ENCODE peak calls at places on chromosomes 11 and 22, in ten cellular contexts. V, G, J, R, W, E, K, N, U and X are unnamed samples.

GRCh38 chr11:2929880-2930704 is 872 bp upstream of the PHLDA2 start:
- DNase-seq in K (peak; percentile 73), U (peak; percentile 31), J (no peak), E (no peak), R (no peak), V (no peak), W (peak; percentile 63), N (peak; percentile 48), G (peak; percentile 58), X (peak; percentile 84)

GRCh38 chr11:6411594-6412031 is 7.3 kb downstream of the APBB1 start:
- DNase-seq in N (no peak), W (no peak), G (no peak), E (no peak), U (no peak), R (no peak), J (no peak), V (no peak), K (no peak), X (no peak)

GRCh38 chr11:103998826-103999390 is 37.5 kb upstream of the DDI1 start:
- DNase-seq in N (no peak), V (no peak), R (no peak), W (no peak), U (no peak), K (no peak), J (no peak), E (no peak), G (no peak), X (no peak)

GRCh38 chr11:67674442-67674871 is at the start of gene ALDH3B2:
- DNase-seq in U (no peak), W (no peak), E (no peak), V (peak; percentile 77), N (no peak), G (peak; percentile 11), J (no peak), R (no peak), K (no peak), X (peak; percentile 82)

GRCh38 chr22:37378642-37379058 is 48.6 kb downstream of the ELFN2 start:
- DNase-seq in U (no peak), K (no peak), G (no peak), E (no peak), J (no peak), W (no peak), N (no peak), V (no peak), R (no peak), X (no peak)

GRCh38 chr11:119615003-119615878 is 113.8 kb downstream of the NECTIN1 start:
- DNase-seq in J (no peak), U (no peak), N (no peak), V (peak; percentile 33), E (no peak), K (no peak), G (no peak), R (peak; percentile 76), W (peak; percentile 68), X (no peak)

GRCh38 chr11:105202844-105203548 is 63.4 kb upstream of the CARD18 start:
- DNase-seq in N (no peak), W (no peak), U (no peak), E (no peak), R (peak; percentile 15), G (no peak), V (no peak), J (no peak), K (no peak), X (no peak)

GRCh38 chr11:126484266-126484665 is 128.8 kb downstream of the ST3GAL4 start:
- DNase-seq in J (no peak), G (no peak), E (no peak), N (no peak), V (no peak), U (no peak), K (no peak), W (peak; percentile 39), R (peak; percentile 26), X (no peak)

GRCh38 chr11:128039140-128040021 is 548.0 kb downstream of the ETS1 start:
- DNase-seq in N (peak; percentile 72), G (no peak), J (peak; percentile 60), U (no peak), V (peak; percentile 71), E (peak; percentile 95), K (no peak), R (peak; percentile 85), W (peak; percentile 95), X (peak; percentile 53)

GRCh38 chr11:70569996-70570692 is 171.8 kb downstream of the CTTN start:
- DNase-seq in J (no peak), W (no peak), V (no peak), G (no peak), R (no peak), K (no peak), E (no peak), N (no peak), U (no peak), X (peak; percentile 37)

GRCh38 chr22:29400576-29400975 is 12.2 kb upstream of the AP1B1 start:
- DNase-seq in K (no peak), W (no peak), E (no peak), V (no peak), J (no peak), R (no peak), U (no peak), N (no peak), G (no peak), X (no peak)